ENCODE peak calls at places on chromosomes 11 and 22, in eight cellular contexts. C is left ventricle myocardium inferior, M is IMR-90, L is OCI-LY7, P is colonic mucosa, O is cardiac muscle cell, S is neural progenitor cell, F is right atrium auricular region. N is an unnamed sample.

GRCh38 chr11:19864141-19865120 is 151.8 kb downstream of the NAV2 start:
- DNase-seq in O (no peak), F (no peak), S (peak; percentile 27), L (no peak), P (no peak), C (no peak), M (no peak), N (no peak)

GRCh38 chr11:88310246-88310645 is 27.3 kb downstream of the CTSC start:
- DNase-seq in L (no peak), M (peak; percentile 43), F (no peak), O (no peak), C (no peak), S (no peak), P (no peak), N (no peak)

GRCh38 chr22:27212617-27213177 is 555.3 kb downstream of the MIAT start:
- DNase-seq in L (no peak), C (peak; percentile 33), S (peak; percentile 37), O (peak; percentile 60), P (peak; percentile 75), F (peak; percentile 92), M (peak; percentile 98), N (peak; percentile 95)

GRCh38 chr11:92316410-92316809 is 91.8 kb downstream of the FAT3 start:
- DNase-seq in P (no peak), C (no peak), F (no peak), S (no peak), M (no peak), O (no peak), L (no peak), N (no peak)

GRCh38 chr11:33996498-33997454 is 54.8 kb upstream of the CAPRIN1 start:
- DNase-seq in L (peak; percentile 82), P (peak; percentile 89), F (peak; percentile 70), S (peak; percentile 79), M (peak; percentile 65), O (peak; percentile 79), C (peak; percentile 25), N (peak; percentile 71)

GRCh38 chr11:126393143-126393542 is 37.7 kb downstream of the ST3GAL4 start:
- DNase-seq in S (no peak), F (no peak), O (no peak), P (no peak), L (no peak), C (no peak), M (no peak), N (no peak)

GRCh38 chr22:29194269-29194668 is 11.4 kb upstream of the EMID1 start:
- DNase-seq in O (no peak), F (no peak), L (no peak), S (no peak), M (no peak), P (no peak), C (no peak), N (no peak)

GRCh38 chr11:6328321-6328720 is 8.0 kb upstream of the CAVIN3 start:
- DNase-seq in S (no peak), P (no peak), L (no peak), C (no peak), F (no peak), O (no peak), M (peak; percentile 8), N (no peak)

GRCh38 chr11:1771273-1771672 is 7.5 kb upstream of the CTSD start:
- DNase-seq in L (no peak), P (no peak), F (no peak), S (no peak), M (no peak), C (no peak), O (no peak), N (no peak)

GRCh38 chr22:43827336-43827735 is 15.2 kb upstream of the EFCAB6 start:
- DNase-seq in P (no peak), M (no peak), F (no peak), C (no peak), L (no peak), S (no peak), O (no peak), N (no peak)

GRCh38 chr22:43823911-43824665 is 12.0 kb upstream of the EFCAB6 start:
- DNase-seq in O (no peak), M (no peak), L (no peak), P (no peak), S (no peak), C (no peak), F (no peak), N (peak; percentile 50)

GRCh38 chr22:43824724-43825485 is 12.8 kb upstream of the EFCAB6 start:
- DNase-seq in S (no peak), M (no peak), C (no peak), L (no peak), F (no peak), P (no peak), O (no peak), N (no peak)

GRCh38 chr22:43826142-43827093 is 14.3 kb upstream of the EFCAB6 start:
- DNase-seq in F (no peak), S (no peak), P (no peak), O (no peak), L (no peak), C (no peak), M (peak; percentile 81), N (peak; percentile 39)

DNA sequence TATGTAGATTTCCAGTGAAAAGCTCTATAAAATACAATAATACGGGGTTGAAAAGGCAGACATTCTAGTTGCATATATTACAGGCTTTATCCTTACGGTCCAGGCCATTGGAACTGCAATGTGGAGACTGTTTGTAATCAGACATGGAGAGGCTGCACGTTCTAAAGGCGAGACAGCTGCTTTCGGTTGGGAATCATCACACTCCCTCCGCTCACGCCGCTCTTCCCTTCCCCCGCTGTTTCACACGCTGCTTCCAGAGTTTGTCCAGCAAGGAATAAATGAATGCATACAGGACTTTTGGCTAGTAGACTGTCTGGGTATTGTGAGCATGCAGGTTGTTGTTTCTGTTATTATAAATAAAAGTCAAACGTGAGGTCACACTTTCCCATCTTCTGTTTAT is 13.5 kb upstream of the EFCAB6 start:
- DNase-seq in O (no peak), C (no peak), M (no peak), S (no peak), F (no peak), L (no peak), P (no peak), N (no peak)
- H3K27ac ChIP-seq in O (no peak overlapping the region), C (no peak overlapping the region), M (no peak overlapping the region), S (no peak overlapping the region), F (no peak overlapping the region), L (no peak overlapping the region), P (no peak overlapping the region), N (no peak overlapping the region)

GRCh38 chr11:120513436-120514315 is 2.1 kb downstream of the GRIK4 start:
- DNase-seq in M (no peak), P (no peak), C (no peak), L (no peak), O (no peak), F (no peak), S (peak; percentile 29), N (no peak)

GRCh38 chr11:120511804-120512726 is 517 bp downstream of the GRIK4 start:
- DNase-seq in M (no peak), F (no peak), P (no peak), L (no peak), S (peak; percentile 27), O (no peak), C (no peak), N (no peak)

GRCh38 chr11:120514541-120515121 is 3.1 kb downstream of the GRIK4 start:
- DNase-seq in O (no peak), C (no peak), F (no peak), M (no peak), P (no peak), S (no peak), L (no peak), N (peak; percentile 38)

GRCh38 chr11:120511116-120511803 is at the start of gene GRIK4:
- DNase-seq in F (peak; percentile 85), S (peak; percentile 94), P (peak; percentile 84), C (peak; percentile 84), O (peak; percentile 93), M (peak; percentile 57), L (peak; percentile 81), N (peak; percentile 82)

GRCh38 chr11:120512727-120513435 is 1.3 kb downstream of the GRIK4 start:
- DNase-seq in L (no peak), O (no peak), M (no peak), C (no peak), P (no peak), S (no peak), F (no peak), N (no peak)
- TF ChIP-seq CTCF in L (no peak), O (peak; percentile 6), M (no peak), C (no peak), P (no peak), S (no peak), F (no peak), N (no peak)

GRCh38 chr11:35162795-35163194 is 23.8 kb downstream of the CD44 start:
- DNase-seq in C (no peak), L (no peak), P (no peak), F (no peak), S (no peak), O (no peak), M (peak; percentile 47), N (no peak)
- H3K4me1 ChIP-seq in C (peaks cover 45% of the 10 kb centered on the region), L (peaks cover 43% of the 10 kb centered on the region), P (peaks cover 23% of the 10 kb centered on the region), F (no peaks in the 10 kb centered on the region), S (peaks cover 23% of the 10 kb centered on the region), O (peaks cover 19% of the 10 kb centered on the region), M (peaks cover 64% of the 10 kb centered on the region), N (no peaks in the 10 kb centered on the region)

GRCh38 chr22:23386245-23386631 is 193.9 kb downstream of the IGLL1 start:
- DNase-seq in S (no peak), C (no peak), M (no peak), L (no peak), P (no peak), F (no peak), O (no peak), N (peak; percentile 16)

GRCh38 chr22:23384451-23384850 is 195.6 kb downstream of the IGLL1 start:
- DNase-seq in C (no peak), O (no peak), M (no peak), L (no peak), F (no peak), S (no peak), P (no peak), N (peak; percentile 19)

GRCh38 chr22:23386822-23387580 is 193.1 kb downstream of the IGLL1 start:
- DNase-seq in P (no peak), C (no peak), M (no peak), S (no peak), L (no peak), F (no peak), O (no peak), N (peak; percentile 17)

GRCh38 chr22:23384899-23385298 is 195.2 kb downstream of the IGLL1 start:
- DNase-seq in M (no peak), O (no peak), S (no peak), L (no peak), C (no peak), P (no peak), F (no peak), N (peak; percentile 59)

DNA sequence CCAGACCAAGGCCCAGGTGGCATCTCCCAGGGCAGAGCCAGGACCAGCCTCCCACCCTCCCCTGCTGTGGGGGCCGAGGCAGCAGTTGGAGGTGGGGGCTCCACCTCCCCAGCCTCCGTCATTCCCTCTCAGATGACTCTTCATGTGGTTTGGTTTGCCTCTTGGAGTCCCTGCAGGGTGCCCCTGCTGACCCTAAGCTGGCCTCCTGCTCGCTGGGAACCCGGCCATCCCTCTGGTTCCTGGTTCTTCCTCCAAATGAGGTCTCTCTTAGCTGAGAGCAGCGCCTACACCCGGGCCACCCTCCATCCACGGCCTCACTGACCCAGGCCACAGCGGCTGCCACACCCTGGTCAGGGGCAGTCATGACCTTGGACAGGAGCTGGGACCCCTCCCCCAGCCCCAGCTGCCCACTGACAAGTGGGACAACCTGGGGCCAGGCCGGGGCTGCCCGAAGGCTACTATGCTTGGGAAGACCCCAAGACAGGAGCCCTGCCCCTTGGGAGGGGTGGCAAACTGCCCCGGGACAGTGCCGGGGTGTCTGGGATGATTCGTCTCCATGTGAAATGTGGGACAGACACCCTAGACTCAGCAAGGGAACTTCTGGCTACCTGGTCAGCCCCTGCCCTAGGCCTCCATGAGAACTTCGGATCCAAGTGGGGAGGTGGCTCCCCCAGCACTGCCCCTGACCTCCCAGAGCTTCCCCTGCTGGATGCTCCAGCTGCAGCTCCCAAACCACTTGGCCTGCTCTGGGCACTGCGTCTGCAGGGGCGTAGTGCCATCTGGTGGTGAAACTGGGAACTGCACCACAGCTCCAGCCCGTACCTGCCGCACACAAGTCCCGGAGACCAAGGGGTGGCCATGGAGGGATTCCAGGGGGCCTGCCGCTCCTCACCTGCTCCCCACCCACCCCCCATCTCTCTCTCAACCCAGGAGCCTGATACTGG is 194.5 kb downstream of the IGLL1 start:
- DNase-seq in F (peak; percentile 83), L (peak; percentile 75), S (peak; percentile 85), P (peak; percentile 85), M (peak; percentile 71), O (peak; percentile 83), C (peak; percentile 79), N (peak; percentile 88)
- H3K27ac ChIP-seq in F (no peak overlapping the region), L (no peak overlapping the region), S (no peak overlapping the region), P (no peak overlapping the region), M (no peak overlapping the region), O (no peak overlapping the region), C (no peak overlapping the region), N (no peak overlapping the region)